ENCODE peak calls at places on chromosomes 1 and 21, in six cellular contexts. H is GM13977, L is heart left ventricle, O is testis, A is endothelial cell, U is mucosa of descending colon. B is an unnamed sample.

GRCh38 chr1:172351347-172351746 is 69.1 kb upstream of the C1orf105 start:
- DNase-seq in H (no peak), L (no peak), O (no peak), A (no peak), U (no peak), B (no peak)

GRCh38 chr1:145926706-145927072 is 595 bp downstream of the RBM8A start:
- DNase-seq in H (no peak), L (no peak), O (no peak), A (no peak), U (no peak), B (no peak)

GRCh38 chr1:1833916-1834325 is 55.7 kb upstream of the NADK start:
- DNase-seq in H (no peak), L (no peak), O (no peak), A (no peak), U (no peak), B (peak)

GRCh38 chr1:55276671-55277376 is 61.7 kb upstream of the USP24 start:
- DNase-seq in H (no peak), L (no peak), O (no peak), A (no peak), U (no peak), B (no peak)

GRCh38 chr1:222034790-222035189 is 292.9 kb upstream of the DUSP10 start:
- DNase-seq in H (no peak), L (no peak), O (no peak), A (no peak), U (no peak), B (no peak)

GRCh38 chr1:55188909-55189308 is 26.3 kb downstream of the USP24 start:
- DNase-seq in H (no peak), L (no peak), O (no peak), A (no peak), U (no peak), B (no peak)

GRCh38 chr1:94463056-94463764 is 45.0 kb downstream of the ABCD3 start:
- DNase-seq in H (no peak), L (no peak), O (no peak), A (no peak), U (no peak), B (no peak)

GRCh38 chr1:205451759-205452164 is 4.1 kb downstream of the BLACAT1 start:
- DNase-seq in H (no peak), L (no peak), O (peak), A (no peak), U (no peak), B (peak)

GRCh38 chr21:25441835-25442234 is 165.4 kb downstream of the MRPL39 start:
- DNase-seq in H (no peak), L (no peak), O (no peak), A (no peak), U (no peak), B (no peak)

GRCh38 chr21:26966978-26967913 is at the start of gene ADAMTS5:
- DNase-seq in H (peak), L (peak), O (peak), A (peak), U (peak), B (peak)

GRCh38 chr1:10178602-10179407 is 31.6 kb upstream of the KIF1B start:
- DNase-seq in H (no peak), L (no peak), O (no peak), A (no peak), U (no peak), B (peak)

DNA sequence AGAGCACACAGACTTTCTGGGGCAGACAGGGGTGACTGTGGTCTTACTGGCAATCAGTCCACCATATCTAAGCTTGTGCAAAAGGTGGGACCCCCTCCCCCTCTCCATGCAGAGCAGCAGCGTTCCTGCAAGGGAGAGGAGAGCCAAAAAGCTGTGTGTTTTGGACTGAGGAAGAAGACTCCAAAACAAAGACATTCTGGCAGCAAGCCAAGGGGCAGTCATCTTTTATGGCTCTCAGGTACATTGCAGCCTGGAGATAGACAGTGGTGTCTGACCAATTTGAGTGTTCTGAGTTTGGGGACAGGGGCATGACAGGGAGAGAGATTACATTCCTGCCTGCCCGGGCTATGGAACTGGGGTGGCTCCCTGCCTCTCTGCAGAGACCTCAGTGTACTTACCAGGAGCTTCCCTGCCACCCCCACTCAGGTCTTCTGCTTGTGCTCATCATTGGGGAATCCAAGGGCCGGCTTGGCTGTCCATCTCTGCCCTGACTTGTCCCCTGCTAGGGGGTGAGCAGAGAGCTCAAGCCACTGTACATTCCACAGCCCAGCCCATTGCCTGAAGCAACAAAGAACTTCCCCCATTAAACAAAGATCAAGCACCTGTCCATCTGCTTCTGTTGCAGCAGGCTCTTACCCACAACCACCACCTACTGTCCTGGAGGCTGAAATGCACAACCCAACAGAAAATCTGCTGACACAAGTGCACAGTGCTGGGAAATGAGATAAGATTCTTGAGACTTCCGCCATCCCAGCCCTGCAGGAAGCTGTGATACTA is 131.1 kb downstream of the EVI5 start:
- DNase-seq in H (no peak), L (no peak), O (no peak), A (no peak), U (no peak), B (no peak)
- TF ChIP-seq CTCF in H (no peak), L (no peak), O (no peak), A (no peak), U (no peak), B (no peak)

GRCh38 chr1:169893645-169894423 is at the start of gene SCYL3:
- DNase-seq in H (peak), L (peak), O (peak), A (peak), U (peak), B (peak)
- TF ChIP-seq CTCF in H (no peak), L (no peak), O (no peak), A (no peak), U (no peak), B (no peak)

DNA sequence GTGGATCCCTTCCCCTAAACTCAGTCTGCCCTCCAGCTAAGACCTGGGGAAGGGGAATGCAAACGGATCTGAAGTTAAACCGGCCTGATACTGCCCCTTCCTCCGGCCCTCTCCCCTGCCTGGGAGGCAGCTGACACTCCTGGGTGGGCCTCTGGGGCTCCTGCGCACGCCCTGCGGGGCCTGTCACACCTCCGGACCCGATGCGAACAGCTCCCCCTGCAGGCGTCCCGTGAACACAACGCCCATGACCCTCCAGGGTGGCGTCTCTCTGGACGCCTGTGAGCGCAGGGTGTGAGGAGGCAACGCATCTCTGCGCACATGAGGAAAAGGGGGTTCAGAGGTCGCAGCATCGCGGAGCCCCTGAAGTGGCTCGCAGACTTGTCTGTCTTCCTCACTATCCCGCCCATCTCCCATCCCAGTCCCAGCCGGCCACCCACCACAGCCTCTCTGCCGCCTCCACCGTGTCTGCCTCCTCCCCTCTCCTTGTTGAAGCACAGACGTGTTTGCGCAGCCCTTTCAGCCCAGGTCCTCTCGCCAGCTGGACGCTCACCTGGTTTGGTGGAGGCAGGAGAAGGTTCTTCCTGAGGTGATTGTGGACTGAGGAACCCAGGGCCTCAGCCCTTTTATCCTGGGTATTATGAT is 421 bp upstream of the LCE3A start:
- DNase-seq in H (peak), L (peak), O (peak), A (no peak), U (no peak), B (no peak)
- TF ChIP-seq CTCF in H (peak), L (no peak), O (peak), A (peak), U (no peak), B (no peak)

GRCh38 chr1:157626099-157626498 is 28.2 kb upstream of the FCRL4 start:
- DNase-seq in H (peak), L (no peak), O (no peak), A (peak), U (peak), B (peak)
- TF ChIP-seq CTCF in H (peak), L (no peak), O (no peak), A (no peak), U (no peak), B (peak)

DNA sequence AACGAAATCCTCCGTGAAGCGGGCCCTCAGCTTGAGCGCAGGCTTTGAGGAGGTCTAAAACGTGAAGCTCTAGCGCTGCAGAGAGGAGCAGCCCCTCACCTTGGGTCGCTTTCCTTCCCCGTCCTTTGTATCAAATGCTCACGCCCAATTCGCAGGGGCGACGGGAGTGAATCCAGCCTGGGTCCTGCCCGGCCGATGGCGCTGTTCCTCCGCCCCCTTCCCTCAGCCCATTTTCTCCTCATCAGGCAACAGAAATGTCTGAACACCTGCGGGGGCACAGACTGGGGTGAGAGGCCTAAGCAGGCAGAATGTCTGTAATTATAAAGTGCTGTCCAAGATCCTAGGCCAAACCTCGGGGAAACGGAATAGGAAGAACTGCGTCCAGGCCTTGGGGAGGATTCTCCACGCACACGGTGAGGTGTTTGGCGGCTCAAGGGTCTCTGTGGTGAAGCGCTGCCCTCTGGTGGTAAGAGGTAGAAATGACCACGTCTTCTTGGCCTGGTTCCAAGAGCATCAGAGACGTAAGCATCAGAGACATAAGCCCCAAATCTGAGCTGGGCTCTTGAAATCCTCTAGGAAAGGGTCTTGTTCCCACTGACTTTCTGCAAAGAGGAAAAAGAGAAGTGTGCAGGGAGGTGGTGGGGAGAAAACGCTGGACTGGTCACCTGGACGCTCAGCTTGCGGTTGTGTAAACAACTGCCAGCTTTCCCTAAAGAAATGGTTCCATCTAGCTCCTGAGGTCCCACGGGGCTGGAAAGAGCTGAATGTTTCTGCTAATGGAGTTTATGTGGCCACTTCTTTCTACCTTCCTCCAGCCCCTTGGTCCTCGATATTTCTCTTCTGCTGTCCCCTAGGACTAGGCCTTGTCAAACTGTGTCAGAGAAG is 92.1 kb upstream of the CD53 start:
- DNase-seq in H (peak), L (no peak), O (peak), A (peak), U (peak), B (peak)
- TF ChIP-seq CTCF in H (peak), L (peak), O (peak), A (peak), U (peak), B (peak)

DNA sequence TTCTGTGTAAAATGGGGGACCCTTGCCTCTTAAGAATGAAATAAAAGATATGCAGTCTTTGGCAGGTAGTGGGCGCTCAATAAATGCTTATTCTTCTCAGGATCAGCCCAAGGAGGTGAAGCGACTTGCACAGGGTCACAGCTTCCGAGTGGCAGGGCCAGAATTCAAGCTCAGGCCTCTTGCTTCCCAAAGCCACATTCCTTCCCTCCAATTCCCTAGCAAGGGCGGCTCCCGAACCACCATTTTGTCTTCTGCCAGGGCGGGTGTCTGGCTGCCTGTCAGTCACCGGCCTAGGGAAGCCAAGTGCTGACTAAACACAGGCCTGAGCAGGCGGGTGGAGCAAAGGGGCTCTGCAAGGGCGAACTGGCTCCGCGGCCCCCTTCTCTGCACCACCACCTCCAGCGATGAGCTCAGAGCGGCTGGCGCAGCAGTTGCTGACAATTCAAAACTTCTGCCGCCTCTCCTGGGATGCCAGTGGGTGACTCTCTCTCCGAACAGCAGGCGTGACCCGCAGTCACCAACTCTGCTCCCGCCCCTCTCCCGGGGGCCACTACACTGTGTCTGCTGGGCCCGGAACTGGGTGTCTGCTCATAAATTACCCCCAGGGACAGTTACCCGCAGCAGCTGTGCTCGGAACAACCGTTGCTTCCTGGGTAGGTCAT is 10.8 kb downstream of the GPR3 start:
- DNase-seq in H (peak), L (peak), O (peak), A (no peak), U (peak), B (peak)
- TF ChIP-seq CTCF in H (peak), L (no peak), O (no peak), A (no peak), U (no peak), B (no peak)

B was measured in nephron progenitor cell.